ENCODE peak calls at places on chromosomes 13 and 19, in four cellular contexts. J, Z, T and C are unnamed samples.

GRCh38 chr19:29771708-29772415 is 39.9 kb upstream of the CCNE1 start:
- DNase-seq in J (peak), Z (peak), T (no peak), C (peak)

GRCh38 chr13:114174529-114174941 is 4.5 kb upstream of the CFAP97D2 start:
- DNase-seq in J (peak), Z (peak), T (peak), C (no peak)

GRCh38 chr19:41548954-41549688 is 26.8 kb upstream of the CEACAM21 start:
- DNase-seq in J (no peak), Z (peak), T (peak), C (no peak)

GRCh38 chr19:13091400-13092161 is 11.1 kb downstream of the LYL1 start:
- DNase-seq in J (peak), Z (peak), T (no peak), C (no peak)

GRCh38 chr19:19064098-19064722 is 416 bp downstream of the SLC25A42 start:
- DNase-seq in J (no peak), Z (no peak), T (peak), C (peak)

GRCh38 chr13:110471833-110472162 is 89.7 kb downstream of the RAB20 start:
- DNase-seq in J (peak), Z (peak), T (no peak), C (no peak)

GRCh38 chr19:13381827-13382632 is 124.2 kb downstream of the CACNA1A start:
- DNase-seq in J (no peak), Z (peak), T (no peak), C (no peak)

GRCh38 chr19:16386619-16387240 is 62.1 kb downstream of the KLF2 start:
- DNase-seq in J (peak), Z (peak), T (peak), C (peak)

GRCh38 chr13:113914333-113915011 is 50.6 kb upstream of the GAS6 start:
- DNase-seq in J (no peak), Z (no peak), T (no peak), C (no peak)

GRCh38 chr13:83286737-83287136 is 595.5 kb downstream of the SLITRK1 start:
- DNase-seq in J (peak), Z (peak), T (no peak), C (no peak)